ENCODE peak calls at places on chromosome 3, in nine cellular contexts. Y, M, V, A, E, K, S, N and R are unnamed samples.

GRCh38 chr3:127034990-127035652 is 52.2 kb downstream of the PLXNA1 start:
- DNase-seq in Y (no peak), K (no peak), A (no peak), M (no peak), V (no peak), N (peak; percentile 68), S (peak; percentile 53), E (no peak), R (no peak)

GRCh38 chr3:23202203-23202920 is 765 bp upstream of the UBE2E2 start:
- DNase-seq in E (peak; percentile 79), A (no peak), Y (peak; percentile 38), K (no peak), S (no peak), M (peak; percentile 2), V (no peak), N (no peak), R (no peak)

GRCh38 chr3:179853176-179853575 is 183.6 kb downstream of the PEX5L start:
- DNase-seq in M (no peak), S (no peak), K (no peak), Y (no peak), N (no peak), V (no peak), A (no peak), E (no peak), R (no peak)

GRCh38 chr3:133277813-133278212 is 122.0 kb upstream of the BFSP2 start:
- DNase-seq in M (no peak), E (no peak), V (no peak), K (no peak), N (no peak), Y (peak; percentile 20), A (no peak), S (no peak), R (no peak)

GRCh38 chr3:70992131-70992530 is 591.4 kb downstream of the FOXP1 start:
- DNase-seq in A (no peak), Y (no peak), M (no peak), V (no peak), E (no peak), K (no peak), N (no peak), S (no peak), R (no peak)

GRCh38 chr3:53570709-53571108 is 76.3 kb downstream of the CACNA1D start:
- DNase-seq in E (peak; percentile 19), Y (peak; percentile 85), K (no peak), M (no peak), V (peak; percentile 4), N (no peak), A (no peak), S (no peak), R (no peak)

GRCh38 chr3:190291994-190292584 is 30.2 kb downstream of the CLDN1 start:
- DNase-seq in E (no peak), A (no peak), M (no peak), Y (no peak), S (no peak), N (no peak), K (no peak), V (no peak), R (no peak)

GRCh38 chr3:124772081-124772831 is 42.0 kb downstream of the UMPS start:
- DNase-seq in S (no peak), K (peak; percentile 65), N (peak; percentile 73), A (no peak), Y (peak; percentile 81), M (no peak), E (no peak), V (no peak), R (no peak)

DNA sequence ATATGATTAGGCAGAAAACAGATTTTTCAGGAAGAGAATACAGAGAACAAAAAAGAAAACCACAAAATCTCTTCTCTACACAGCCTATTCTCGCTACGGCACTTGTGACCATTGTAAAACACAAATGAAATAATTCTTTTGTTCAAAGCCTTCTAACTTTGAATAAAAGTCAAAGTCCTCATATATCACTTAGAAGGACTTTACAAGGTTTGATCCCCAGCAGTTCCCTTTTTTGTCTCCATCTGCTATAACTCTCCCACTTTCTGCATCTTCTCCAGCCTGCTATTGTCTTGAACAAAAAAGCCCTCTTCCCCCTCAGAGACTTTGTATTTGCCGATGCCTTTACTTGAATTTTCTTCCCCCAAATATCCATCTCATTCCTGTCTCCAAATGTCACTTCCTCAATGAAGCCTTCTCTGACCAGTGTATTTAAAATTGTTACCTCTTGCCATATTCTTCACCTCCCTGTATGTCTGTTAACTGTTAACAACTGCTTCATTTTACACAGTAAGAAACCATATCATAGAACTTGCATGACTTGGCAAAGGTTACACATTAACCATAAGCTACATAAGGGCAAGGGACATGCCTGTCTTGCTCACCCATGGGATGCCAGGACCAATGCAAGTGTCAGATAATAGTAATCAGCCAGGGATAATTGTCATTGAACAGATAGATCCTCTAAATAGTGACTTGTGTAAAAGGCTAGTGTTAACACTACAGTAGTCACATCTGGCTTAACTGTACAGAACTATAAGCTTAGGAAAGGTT is 122.4 kb downstream of the CBLB start:
- DNase-seq in A (no peak), N (no peak), Y (no peak), K (no peak), M (no peak), S (no peak), V (peak; percentile 17), E (no peak), R (no peak)
- H3K27ac ChIP-seq in A (no peak overlapping the region), N (peak overlapping the region; percentile 17), Y (peak overlapping the region; percentile 27), K (peak overlapping the region; percentile 60), M (no peak overlapping the region), S (peak overlapping the region; percentile 47), V (peak overlapping the region; percentile 49), E (peak overlapping the region; percentile 7), R (no peak overlapping the region)

DNA sequence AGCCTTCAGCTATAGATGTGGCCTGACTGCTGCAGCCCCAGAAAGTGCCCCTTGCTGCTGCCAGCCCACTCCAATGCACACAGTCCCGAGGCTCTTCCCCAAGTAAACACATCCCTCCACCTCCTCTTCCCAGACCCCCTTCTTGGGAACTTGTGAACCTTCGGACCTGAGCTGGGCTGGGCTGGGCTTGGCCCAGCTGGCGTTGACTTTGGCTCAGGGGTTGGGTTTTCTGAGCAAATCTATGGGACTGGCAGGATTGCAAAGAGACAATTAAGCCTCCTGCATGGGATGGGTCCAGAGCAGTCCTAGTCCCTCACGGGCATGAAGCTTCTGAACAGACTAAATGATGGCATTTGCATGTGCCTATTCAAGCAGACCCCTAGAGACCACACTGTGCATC is 14.7 kb downstream of the VIPR1 start:
- DNase-seq in S (no peak), V (no peak), K (no peak), Y (no peak), M (no peak), A (no peak), E (no peak), N (no peak), R (no peak)
- H3K27ac ChIP-seq in S (peak overlapping the region; percentile 83), V (no peak overlapping the region), K (no peak overlapping the region), Y (no peak overlapping the region), M (no peak overlapping the region), A (no peak overlapping the region), E (no peak overlapping the region), N (no peak overlapping the region), R (no peak overlapping the region)

GRCh38 chr3:52218953-52219650 is 6.3 kb downstream of the TLR9 start:
- DNase-seq in E (peak; percentile 41), K (no peak), N (peak; percentile 59), M (no peak), A (peak; percentile 29), Y (no peak), S (no peak), V (no peak), R (no peak)
- H3K27ac ChIP-seq in E (no peak overlapping the region), K (peak overlapping the region; percentile 79), N (no peak overlapping the region), M (peak overlapping the region; percentile 5), A (no peak overlapping the region), Y (peak overlapping the region; percentile 63), S (no peak overlapping the region), V (no peak overlapping the region), R (peak overlapping the region; percentile 41)

GRCh38 chr3:193805448-193805847 is 212.4 kb downstream of the OPA1 start:
- DNase-seq in E (peak; percentile 39), V (peak; percentile 80), Y (peak; percentile 87), A (no peak), M (no peak), K (peak; percentile 72), S (no peak), N (no peak), R (peak; percentile 79)
- H3K27ac ChIP-seq in E (no peak overlapping the region), V (peak overlapping the region; percentile 69), Y (no peak overlapping the region), A (no peak overlapping the region), M (no peak overlapping the region), K (no peak overlapping the region), S (no peak overlapping the region), N (no peak overlapping the region), R (no peak overlapping the region)

GRCh38 chr3:172710709-172711456 is at the start of gene NCEH1:
- DNase-seq in Y (peak; percentile 98), M (peak; percentile 46), K (peak; percentile 87), A (peak; percentile 97), E (peak; percentile 98), S (peak; percentile 95), V (peak; percentile 95), N (peak; percentile 96), R (peak; percentile 92)
- H3K27ac ChIP-seq in Y (peak within 1 kb of the TSS; percentile 88), M (no peak within 1 kb of the TSS), K (peak within 1 kb of the TSS; percentile 95), A (no peak within 1 kb of the TSS), E (no peak within 1 kb of the TSS), S (peak within 1 kb of the TSS; percentile 87), V (peak within 1 kb of the TSS; percentile 86), N (peak within 1 kb of the TSS; percentile 76), R (peak within 1 kb of the TSS; percentile 91)

DNA sequence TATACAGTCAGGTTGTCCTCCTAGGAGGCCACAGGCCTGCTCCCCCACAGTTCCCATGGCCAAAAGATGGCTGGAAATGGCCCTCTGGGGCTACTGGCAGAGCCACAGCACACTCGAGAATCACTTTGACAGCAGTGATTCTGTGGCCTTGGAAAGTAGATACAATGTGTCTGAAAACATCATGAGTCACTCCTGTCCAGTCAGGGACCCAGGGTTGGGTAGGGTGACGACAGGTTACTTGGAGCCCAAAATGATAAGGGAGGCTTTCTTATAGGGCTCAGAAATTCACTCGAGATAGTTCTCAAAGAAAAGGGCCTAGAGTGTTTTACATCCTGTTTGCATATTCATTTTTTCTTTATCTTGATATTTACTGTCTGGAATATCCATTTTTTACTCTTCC is 24.3 kb downstream of the MRPS25 start:
- DNase-seq in N (no peak), M (no peak), S (no peak), E (no peak), K (no peak), A (no peak), V (no peak), Y (peak; percentile 76), R (no peak)
- H3K27ac ChIP-seq in N (no peak overlapping the region), M (no peak overlapping the region), S (no peak overlapping the region), E (no peak overlapping the region), K (no peak overlapping the region), A (no peak overlapping the region), V (no peak overlapping the region), Y (peak overlapping the region; percentile 38), R (no peak overlapping the region)